ENCODE peak calls at places on chromosomes 13 and 19, in five cellular contexts. One of them, this sample, is unnamed.

GRCh38 chr19:6213696-6214585 is 65.8 kb downstream of the MLLT1 start:
- DNase-seq in dorsolateral prefrontal cortex: no peak
- DNase-seq in lower leg skin: no peak
- DNase-seq in heart right ventricle: no peak
- DNase-seq in CD8-positive, alpha-beta memory T cell: no peak
- DNase-seq in this sample: no peak

GRCh38 chr19:45122832-45123231 is 29.9 kb downstream of the PPP1R37 start:
- DNase-seq in CD8-positive, alpha-beta memory T cell: no peak
- DNase-seq in heart right ventricle: no peak
- DNase-seq in lower leg skin: no peak
- DNase-seq in dorsolateral prefrontal cortex: no peak
- DNase-seq in this sample: no peak

GRCh38 chr13:67155898-67156717 is 74.0 kb downstream of the PCDH9 start:
- DNase-seq in lower leg skin: no peak
- DNase-seq in CD8-positive, alpha-beta memory T cell: no peak
- DNase-seq in heart right ventricle: no peak
- DNase-seq in dorsolateral prefrontal cortex: no peak
- DNase-seq in this sample: no peak

GRCh38 chr13:42312817-42313431 is 41.0 kb downstream of the AKAP11 start:
- DNase-seq in dorsolateral prefrontal cortex: no peak
- DNase-seq in lower leg skin: no peak
- DNase-seq in heart right ventricle: no peak
- DNase-seq in CD8-positive, alpha-beta memory T cell: no peak
- DNase-seq in this sample: no peak

GRCh38 chr13:31278874-31279273 is 79.1 kb downstream of the B3GLCT start:
- DNase-seq in heart right ventricle: no peak
- DNase-seq in lower leg skin: no peak
- DNase-seq in dorsolateral prefrontal cortex: no peak
- DNase-seq in CD8-positive, alpha-beta memory T cell: no peak
- DNase-seq in this sample: no peak

GRCh38 chr19:40607311-40607871 is 6.2 kb downstream of the LTBP4 start:
- DNase-seq in CD8-positive, alpha-beta memory T cell: no peak
- DNase-seq in dorsolateral prefrontal cortex: no peak
- DNase-seq in lower leg skin: no peak
- DNase-seq in heart right ventricle: no peak
- DNase-seq in this sample: no peak

GRCh38 chr19:46818812-46819211 is 30.4 kb upstream of the SLC1A5 start:
- DNase-seq in lower leg skin: no peak
- DNase-seq in heart right ventricle: no peak
- DNase-seq in dorsolateral prefrontal cortex: no peak
- DNase-seq in CD8-positive, alpha-beta memory T cell: no peak
- DNase-seq in this sample: peak; percentile 78

GRCh38 chr13:34356686-34357434 is 538.9 kb downstream of the RFC3 start:
- DNase-seq in CD8-positive, alpha-beta memory T cell: no peak
- DNase-seq in lower leg skin: no peak
- DNase-seq in heart right ventricle: no peak
- DNase-seq in dorsolateral prefrontal cortex: no peak
- DNase-seq in this sample: no peak

GRCh38 chr19:30281903-30282302 is 90.3 kb upstream of the ZNF536 start:
- DNase-seq in CD8-positive, alpha-beta memory T cell: no peak
- DNase-seq in dorsolateral prefrontal cortex: no peak
- DNase-seq in lower leg skin: no peak
- DNase-seq in heart right ventricle: no peak
- DNase-seq in this sample: no peak

GRCh38 chr19:28636706-28637105 is 576.2 kb downstream of the UQCRFS1 start:
- DNase-seq in heart right ventricle: no peak
- DNase-seq in CD8-positive, alpha-beta memory T cell: no peak
- DNase-seq in dorsolateral prefrontal cortex: no peak
- DNase-seq in lower leg skin: no peak
- DNase-seq in this sample: no peak

GRCh38 chr13:91312324-91312723 is 35.2 kb upstream of the MIR17HG start:
- DNase-seq in dorsolateral prefrontal cortex: no peak
- DNase-seq in lower leg skin: no peak
- DNase-seq in CD8-positive, alpha-beta memory T cell: no peak
- DNase-seq in heart right ventricle: no peak
- DNase-seq in this sample: no peak

GRCh38 chr13:91311491-91311890 is 36.0 kb upstream of the MIR17HG start:
- DNase-seq in lower leg skin: no peak
- DNase-seq in dorsolateral prefrontal cortex: no peak
- DNase-seq in CD8-positive, alpha-beta memory T cell: no peak
- DNase-seq in heart right ventricle: no peak
- DNase-seq in this sample: no peak

GRCh38 chr13:91314888-91315287 is 32.6 kb upstream of the MIR17HG start:
- DNase-seq in dorsolateral prefrontal cortex: no peak
- DNase-seq in CD8-positive, alpha-beta memory T cell: no peak
- DNase-seq in lower leg skin: no peak
- DNase-seq in heart right ventricle: no peak
- DNase-seq in this sample: no peak

GRCh38 chr13:91313581-91313980 is 33.9 kb upstream of the MIR17HG start:
- DNase-seq in heart right ventricle: no peak
- DNase-seq in dorsolateral prefrontal cortex: no peak
- DNase-seq in lower leg skin: no peak
- DNase-seq in CD8-positive, alpha-beta memory T cell: no peak
- DNase-seq in this sample: no peak

GRCh38 chr13:91313103-91313502 is 34.4 kb upstream of the MIR17HG start:
- DNase-seq in heart right ventricle: no peak
- DNase-seq in lower leg skin: no peak
- DNase-seq in CD8-positive, alpha-beta memory T cell: peak; percentile 26
- DNase-seq in dorsolateral prefrontal cortex: no peak
- DNase-seq in this sample: peak; percentile 48
- H3K4me3 ChIP-seq in heart right ventricle: no peak overlapping the region
- H3K4me3 ChIP-seq in lower leg skin: no peak overlapping the region
- H3K4me3 ChIP-seq in CD8-positive, alpha-beta memory T cell: no peak overlapping the region
- H3K4me3 ChIP-seq in dorsolateral prefrontal cortex: no peak overlapping the region
- H3K4me3 ChIP-seq in this sample: no peak overlapping the region

GRCh38 chr13:108494991-108495661 is 134.3 kb upstream of the MYO16 start:
- DNase-seq in lower leg skin: no peak
- DNase-seq in dorsolateral prefrontal cortex: no peak
- DNase-seq in CD8-positive, alpha-beta memory T cell: no peak
- DNase-seq in heart right ventricle: no peak
- DNase-seq in this sample: no peak

GRCh38 chr13:108495686-108496363 is 133.6 kb upstream of the MYO16 start:
- DNase-seq in CD8-positive, alpha-beta memory T cell: no peak
- DNase-seq in heart right ventricle: no peak
- DNase-seq in lower leg skin: no peak
- DNase-seq in dorsolateral prefrontal cortex: no peak
- DNase-seq in this sample: no peak

DNA sequence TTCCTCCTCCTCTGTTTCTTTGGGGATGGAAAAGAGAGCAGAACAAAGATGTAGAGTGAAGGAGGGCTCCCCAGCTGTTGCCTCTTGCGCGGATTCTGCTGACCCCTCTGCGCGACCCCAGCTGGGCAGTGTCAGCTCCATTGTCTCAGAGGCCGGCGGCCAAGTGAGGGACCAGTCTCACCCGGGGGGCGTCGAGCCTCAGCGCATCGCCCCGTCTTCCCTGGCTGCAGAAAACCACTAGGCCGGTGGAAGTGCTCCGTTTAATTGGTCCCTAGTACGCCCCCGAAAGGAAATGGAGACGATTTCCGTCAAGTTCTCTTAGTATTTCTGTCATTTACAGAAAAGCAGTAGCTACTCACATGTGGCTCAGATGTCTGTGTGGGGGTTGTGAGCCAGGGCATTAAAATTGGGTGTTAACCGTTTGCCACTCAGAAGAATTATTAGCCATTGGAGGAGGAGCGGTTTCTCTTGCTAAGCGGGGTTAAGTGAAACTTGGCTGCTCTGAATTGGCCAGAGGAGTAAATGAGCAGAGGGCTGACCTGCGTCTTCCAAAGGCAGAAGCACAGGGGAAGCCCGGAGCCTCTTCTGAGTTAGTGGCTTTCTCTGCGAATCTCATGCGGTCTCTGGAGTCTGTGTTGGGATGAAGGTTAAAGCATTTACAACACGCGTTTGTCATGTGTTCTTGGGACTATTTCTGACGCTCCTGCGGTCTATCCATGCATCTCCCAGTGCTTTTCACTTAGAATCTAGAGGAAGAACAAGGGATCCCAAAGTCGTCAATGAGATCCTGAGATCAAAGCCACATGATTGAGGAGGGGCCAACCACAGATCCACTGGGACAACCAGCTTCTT is 132.8 kb upstream of the MYO16 start:
- DNase-seq in heart right ventricle: no peak
- DNase-seq in lower leg skin: no peak
- DNase-seq in CD8-positive, alpha-beta memory T cell: no peak
- DNase-seq in dorsolateral prefrontal cortex: no peak
- DNase-seq in this sample: no peak
- H3K4me3 ChIP-seq in heart right ventricle: peak overlapping the region; percentile 42
- H3K4me3 ChIP-seq in lower leg skin: no peak overlapping the region
- H3K4me3 ChIP-seq in CD8-positive, alpha-beta memory T cell: peak overlapping the region; percentile 41
- H3K4me3 ChIP-seq in dorsolateral prefrontal cortex: peak overlapping the region; percentile 41
- H3K4me3 ChIP-seq in this sample: no peak overlapping the region

GRCh38 chr13:23622991-23623390 is 52.8 kb downstream of the TNFRSF19 start:
- DNase-seq in CD8-positive, alpha-beta memory T cell: no peak
- DNase-seq in lower leg skin: no peak
- DNase-seq in heart right ventricle: no peak
- DNase-seq in dorsolateral prefrontal cortex: no peak
- DNase-seq in this sample: no peak
- H3K4me3 ChIP-seq in CD8-positive, alpha-beta memory T cell: no peak overlapping the region
- H3K4me3 ChIP-seq in lower leg skin: no peak overlapping the region
- H3K4me3 ChIP-seq in heart right ventricle: no peak overlapping the region
- H3K4me3 ChIP-seq in dorsolateral prefrontal cortex: no peak overlapping the region
- H3K4me3 ChIP-seq in this sample: no peak overlapping the region

DNA sequence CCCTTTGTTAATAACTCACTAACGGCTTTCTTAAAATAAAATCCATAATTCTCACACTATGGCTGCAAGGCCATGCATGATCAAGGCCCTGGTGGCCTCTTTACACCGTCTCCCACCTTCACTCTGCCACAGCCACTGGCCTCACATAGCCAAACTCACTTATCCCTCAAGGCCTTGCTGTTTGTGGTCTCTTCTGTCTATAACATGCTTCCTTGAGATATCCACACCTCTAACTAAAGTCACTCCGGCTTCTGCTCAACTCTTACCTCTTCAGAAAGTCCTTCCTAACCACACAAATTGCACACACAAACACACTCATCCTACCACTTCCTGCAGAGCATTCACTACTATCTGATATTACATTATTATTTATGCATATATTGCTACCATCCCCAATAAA is 262.5 kb downstream of the DIAPH3 start:
- DNase-seq in lower leg skin: no peak
- DNase-seq in dorsolateral prefrontal cortex: no peak
- DNase-seq in heart right ventricle: no peak
- DNase-seq in CD8-positive, alpha-beta memory T cell: no peak
- DNase-seq in this sample: no peak
- H3K4me3 ChIP-seq in lower leg skin: no peak overlapping the region
- H3K4me3 ChIP-seq in dorsolateral prefrontal cortex: no peak overlapping the region
- H3K4me3 ChIP-seq in heart right ventricle: no peak overlapping the region
- H3K4me3 ChIP-seq in CD8-positive, alpha-beta memory T cell: no peak overlapping the region
- H3K4me3 ChIP-seq in this sample: no peak overlapping the region

GRCh38 chr19:11853358-11853757 is 4.8 kb downstream of the ZNF439 start:
- DNase-seq in CD8-positive, alpha-beta memory T cell: no peak
- DNase-seq in lower leg skin: no peak
- DNase-seq in dorsolateral prefrontal cortex: no peak
- DNase-seq in heart right ventricle: no peak
- DNase-seq in this sample: no peak

GRCh38 chr19:11843741-11844140 is 4.8 kb upstream of the ZNF439 start:
- DNase-seq in lower leg skin: no peak
- DNase-seq in dorsolateral prefrontal cortex: no peak
- DNase-seq in heart right ventricle: no peak
- DNase-seq in CD8-positive, alpha-beta memory T cell: no peak
- DNase-seq in this sample: no peak

GRCh38 chr19:11848200-11848593 is 329 bp upstream of the ZNF439 start:
- DNase-seq in dorsolateral prefrontal cortex: no peak
- DNase-seq in lower leg skin: no peak
- DNase-seq in heart right ventricle: peak; percentile 10
- DNase-seq in CD8-positive, alpha-beta memory T cell: no peak
- DNase-seq in this sample: no peak

GRCh38 chr19:11849264-11849615 is 714 bp downstream of the ZNF439 start:
- DNase-seq in dorsolateral prefrontal cortex: no peak
- DNase-seq in lower leg skin: no peak
- DNase-seq in CD8-positive, alpha-beta memory T cell: no peak
- DNase-seq in heart right ventricle: no peak
- DNase-seq in this sample: peak; percentile 82

DNA sequence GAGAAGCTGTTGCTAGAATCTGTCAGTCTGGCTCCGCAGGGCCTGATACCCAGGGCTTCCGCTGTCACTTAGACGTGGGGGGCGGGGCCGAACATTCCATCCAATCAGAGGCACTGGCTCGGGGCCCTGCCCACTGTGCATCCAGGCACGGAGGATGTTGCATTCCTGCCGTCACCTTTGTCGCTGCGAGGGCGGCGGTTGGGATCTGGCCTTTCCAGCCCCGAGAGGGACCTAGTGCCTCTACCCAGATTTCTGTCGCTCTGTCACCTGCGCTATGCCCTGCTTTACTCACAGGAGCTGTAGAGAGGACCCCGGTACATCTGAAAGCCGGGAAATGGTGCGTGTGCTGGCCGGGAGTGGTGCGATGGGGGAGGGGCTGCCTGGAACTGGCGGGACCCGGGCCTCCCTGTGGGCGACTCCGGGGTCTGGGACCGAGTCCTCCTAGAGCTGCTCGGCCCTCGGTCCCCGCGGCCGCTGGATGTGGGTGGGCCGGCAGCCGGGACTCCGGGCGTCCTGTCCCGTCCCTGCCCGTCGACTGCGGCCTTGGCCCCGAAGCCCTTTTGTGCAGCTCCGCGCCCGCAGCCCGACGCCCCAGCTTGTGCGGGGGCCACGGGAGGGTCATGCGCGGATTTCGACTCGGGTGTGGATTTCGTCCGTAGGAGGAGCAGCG is at the start of gene ZNF439:
- DNase-seq in CD8-positive, alpha-beta memory T cell: peak; percentile 79
- DNase-seq in lower leg skin: peak; percentile 89
- DNase-seq in heart right ventricle: peak; percentile 91
- DNase-seq in dorsolateral prefrontal cortex: peak; percentile 96
- DNase-seq in this sample: peak; percentile 98
- H3K4me3 ChIP-seq in CD8-positive, alpha-beta memory T cell: peak within 1 kb of the TSS; percentile 79
- H3K4me3 ChIP-seq in lower leg skin: peak within 1 kb of the TSS; percentile 51
- H3K4me3 ChIP-seq in heart right ventricle: peak within 1 kb of the TSS; percentile 68
- H3K4me3 ChIP-seq in dorsolateral prefrontal cortex: peak within 1 kb of the TSS; percentile 70
- H3K4me3 ChIP-seq in this sample: peak within 1 kb of the TSS; percentile 84

DNA sequence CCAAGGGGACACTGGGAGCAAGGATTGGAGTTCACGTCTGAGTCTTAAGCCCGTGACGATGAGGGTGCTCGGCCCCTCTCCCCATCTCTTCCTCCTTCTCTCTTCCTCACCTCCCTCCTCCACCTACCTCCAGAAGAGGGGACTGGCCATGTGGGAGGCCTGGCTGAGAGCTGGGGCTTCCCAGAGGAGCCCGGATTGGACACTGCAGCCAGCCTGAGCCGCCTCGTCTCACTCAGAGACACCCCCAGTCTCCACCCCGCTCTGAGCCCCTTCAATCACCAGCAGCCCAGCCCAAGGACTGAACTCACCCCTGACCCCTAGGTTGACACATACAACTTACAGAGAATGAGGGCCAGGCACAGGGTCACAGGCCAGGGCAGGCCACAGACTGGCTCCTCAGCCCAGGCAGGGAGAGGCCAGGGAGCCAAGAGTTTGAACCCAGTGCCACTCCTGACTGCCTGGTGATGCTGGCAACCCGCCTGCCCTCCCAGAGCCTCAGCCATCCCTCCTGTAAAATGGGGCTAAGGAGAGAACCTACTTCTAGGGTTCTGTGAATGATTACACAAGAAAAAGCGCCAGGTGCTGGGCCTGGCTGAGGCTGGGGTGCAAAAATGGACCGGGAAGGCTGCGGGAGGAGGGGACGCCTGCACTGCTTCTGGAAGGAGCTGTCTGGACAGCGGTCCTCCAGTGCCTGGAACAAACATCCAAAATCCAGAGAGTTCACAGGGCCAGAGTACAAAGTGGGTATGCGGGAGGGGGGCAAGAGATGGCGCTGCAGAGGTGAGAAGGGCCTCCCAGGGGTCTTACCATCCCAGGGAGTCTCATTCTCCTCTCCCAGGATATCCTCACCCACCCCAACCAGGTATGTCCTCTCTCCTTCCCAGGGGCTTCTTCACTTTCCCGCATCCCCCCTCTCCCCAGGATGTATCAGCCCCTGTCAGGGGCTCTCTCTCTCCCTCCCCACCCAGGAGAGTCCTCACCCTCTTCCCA is 1.1 kb downstream of the CD79A start:
- DNase-seq in dorsolateral prefrontal cortex: no peak
- DNase-seq in heart right ventricle: no peak
- DNase-seq in CD8-positive, alpha-beta memory T cell: no peak
- DNase-seq in lower leg skin: no peak
- DNase-seq in this sample: peak; percentile 69
- H3K4me3 ChIP-seq in dorsolateral prefrontal cortex: no peak overlapping the region
- H3K4me3 ChIP-seq in heart right ventricle: no peak overlapping the region
- H3K4me3 ChIP-seq in CD8-positive, alpha-beta memory T cell: peak overlapping the region; percentile 49
- H3K4me3 ChIP-seq in lower leg skin: no peak overlapping the region
- H3K4me3 ChIP-seq in this sample: peak overlapping the region; percentile 91

This sample was measured in Karpas-422.